ENCODE peak calls at places on chromosomes 1 and 21, in six cellular contexts. W is colonic mucosa, Q is GM06990, M is esophagus squamous epithelium, B is epithelial cell of esophagus, E is IMR-90. L is an unnamed sample.

GRCh38 chr1:237309595-237310118 is 267.7 kb downstream of the RYR2 start:
- DNase-seq in W (no peak), Q (no peak), M (no peak), B (no peak), E (no peak), L (no peak)

GRCh38 chr1:228837817-228838716 is 102.8 kb downstream of the RHOU start:
- DNase-seq in W (peak), Q (no peak), M (no peak), B (peak), E (peak), L (no peak)

GRCh38 chr1:231724876-231725647 is 98.5 kb downstream of the DISC1 start:
- DNase-seq in W (peak), Q (no peak), M (no peak), B (peak), E (peak), L (peak)

GRCh38 chr1:230891413-230891812 is 23.1 kb upstream of the C1orf198 start:
- DNase-seq in W (no peak), Q (no peak), M (no peak), B (peak), E (no peak), L (no peak)

GRCh38 chr1:236400061-236400638 is 6.1 kb downstream of the EDARADD start:
- DNase-seq in W (no peak), Q (no peak), M (no peak), B (no peak), E (no peak), L (no peak)

GRCh38 chr1:223331929-223332328 is 32.0 kb downstream of the SUSD4 start:
- DNase-seq in W (no peak), Q (no peak), M (no peak), B (peak), E (peak), L (no peak)

GRCh38 chr1:54137532-54138061 is 15.2 kb downstream of the CDCP2 start:
- DNase-seq in W (no peak), Q (no peak), M (no peak), B (no peak), E (peak), L (no peak)

GRCh38 chr1:35769188-35769758 is 505 bp downstream of the CLSPN start:
- DNase-seq in W (peak), Q (peak), M (peak), B (peak), E (peak), L (peak)

GRCh38 chr1:226781937-226782609 is 43.0 kb upstream of the ITPKB start:
- DNase-seq in W (no peak), Q (no peak), M (no peak), B (no peak), E (no peak), L (no peak)

GRCh38 chr21:45997495-45998275 is 16.1 kb downstream of the COL6A1 start:
- DNase-seq in W (peak), Q (no peak), M (no peak), B (no peak), E (no peak), L (no peak)

GRCh38 chr1:65459397-65459768 is 38.9 kb downstream of the LEPR start:
- DNase-seq in W (no peak), Q (no peak), M (no peak), B (peak), E (peak), L (no peak)

GRCh38 chr1:30403061-30403645 is 320.2 kb downstream of the MATN1 start:
- DNase-seq in W (no peak), Q (no peak), M (no peak), B (no peak), E (no peak), L (no peak)

GRCh38 chr1:188782220-188782841 is 1695.3 kb downstream of the BRINP3 start:
- DNase-seq in W (no peak), Q (no peak), M (no peak), B (peak), E (peak), L (peak)
- TF ChIP-seq CTCF in W (no peak), Q (peak), M (no peak), B (peak), E (peak), L (peak)

GRCh38 chr1:26163684-26164035 is 4.8 kb downstream of the FAM110D start:
- DNase-seq in W (no peak), Q (no peak), M (no peak), B (no peak), E (no peak), L (no peak)

GRCh38 chr1:26166719-26167281 is 2.0 kb downstream of the C1orf232 start:
- DNase-seq in W (no peak), Q (no peak), M (no peak), B (no peak), E (no peak), L (no peak)

GRCh38 chr1:26162220-26162703 is 3.4 kb downstream of the FAM110D start:
- DNase-seq in W (no peak), Q (no peak), M (no peak), B (no peak), E (no peak), L (no peak)

GRCh38 chr1:26165126-26165892 is 3.5 kb downstream of the C1orf232 start:
- DNase-seq in W (no peak), Q (no peak), M (no peak), B (no peak), E (peak), L (no peak)

DNA sequence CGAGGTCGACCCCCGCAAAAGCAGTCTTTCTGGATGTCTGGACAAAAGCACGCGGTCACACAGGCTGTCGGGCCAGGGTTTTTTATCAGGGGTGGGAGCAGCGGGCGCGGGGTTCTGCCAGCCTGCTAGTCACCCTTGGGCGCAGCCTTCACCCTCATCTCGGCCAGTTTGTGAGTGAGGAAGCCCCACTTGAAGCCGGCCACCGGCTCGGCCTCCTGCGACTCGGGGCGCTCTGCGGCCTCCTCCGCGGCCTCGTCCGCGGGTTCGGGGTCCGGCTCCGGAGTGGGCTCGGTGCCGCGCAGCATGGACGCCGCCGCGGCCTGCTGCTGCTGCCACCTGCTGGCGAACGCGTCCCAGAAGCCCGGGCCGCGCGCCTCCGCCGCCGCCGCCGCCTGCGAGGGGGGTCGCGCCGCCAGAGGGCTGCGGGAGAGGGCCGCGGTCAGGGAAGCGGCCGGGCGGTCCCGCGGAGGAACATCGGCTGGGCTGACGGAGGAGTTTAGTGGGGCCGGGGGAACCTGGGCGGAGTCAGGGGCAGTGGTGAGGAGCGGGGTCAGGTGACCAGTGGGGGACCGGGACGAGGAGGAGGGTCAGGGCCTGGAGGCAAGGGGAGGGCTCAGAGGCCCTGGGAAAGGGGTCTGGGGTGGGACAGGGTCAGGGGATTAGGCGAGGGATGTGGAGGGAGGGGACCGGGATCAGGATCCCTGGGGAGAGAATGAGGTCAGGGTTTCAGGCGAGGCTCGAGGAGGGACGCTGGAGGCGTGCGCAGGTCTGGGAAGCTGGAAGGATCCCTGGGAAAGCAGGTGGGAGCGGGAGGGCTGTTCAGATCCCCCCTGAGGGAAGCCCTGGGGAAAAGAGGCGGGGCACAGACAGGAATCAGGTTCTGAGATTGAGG is 4.5 kb downstream of the C1orf232 start:
- DNase-seq in W (no peak), Q (no peak), M (no peak), B (peak), E (no peak), L (peak)
- TF ChIP-seq CTCF in W (peak), Q (peak), M (peak), B (peak), E (peak), L (peak)

DNA sequence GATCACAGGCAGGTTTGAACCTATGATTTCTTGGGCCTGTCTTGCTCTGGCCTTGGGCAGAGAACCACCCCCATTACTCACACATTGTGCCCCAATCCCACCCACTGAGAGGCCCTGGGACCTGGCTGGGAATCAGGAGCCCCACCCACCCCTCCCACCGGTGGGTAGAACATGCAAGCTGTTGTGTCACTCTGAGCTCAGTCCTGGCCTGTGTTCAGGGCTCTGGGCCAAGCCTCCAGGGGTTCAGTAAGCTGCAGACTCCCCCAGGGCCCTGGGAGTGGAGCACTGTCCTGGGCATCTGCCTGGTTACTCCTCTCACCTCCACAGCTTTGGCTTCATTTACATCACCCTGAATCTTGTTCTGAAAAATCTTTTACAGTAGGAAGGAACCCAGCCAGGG is 270.5 kb downstream of the RRAGC start:
- DNase-seq in W (no peak), Q (no peak), M (no peak), B (peak), E (no peak), L (no peak)
- TF ChIP-seq CTCF in W (no peak), Q (no peak), M (no peak), B (no peak), E (no peak), L (no peak)

GRCh38 chr21:41861255-41861654 is 17.9 kb downstream of the PRDM15 start:
- DNase-seq in W (no peak), Q (no peak), M (no peak), B (no peak), E (no peak), L (no peak)

GRCh38 chr21:41864311-41865001 is 14.7 kb downstream of the PRDM15 start:
- DNase-seq in W (no peak), Q (peak), M (no peak), B (no peak), E (no peak), L (no peak)

GRCh38 chr21:41863439-41863740 is 15.8 kb downstream of the PRDM15 start:
- DNase-seq in W (no peak), Q (no peak), M (no peak), B (no peak), E (no peak), L (no peak)

GRCh38 chr21:41859297-41859980 is 19.7 kb downstream of the PRDM15 start:
- DNase-seq in W (no peak), Q (no peak), M (no peak), B (no peak), E (no peak), L (no peak)

GRCh38 chr21:41861987-41862386 is 17.2 kb downstream of the PRDM15 start:
- DNase-seq in W (no peak), Q (peak), M (no peak), B (no peak), E (no peak), L (no peak)
- TF ChIP-seq CTCF in W (no peak), Q (peak), M (no peak), B (no peak), E (no peak), L (no peak)

DNA sequence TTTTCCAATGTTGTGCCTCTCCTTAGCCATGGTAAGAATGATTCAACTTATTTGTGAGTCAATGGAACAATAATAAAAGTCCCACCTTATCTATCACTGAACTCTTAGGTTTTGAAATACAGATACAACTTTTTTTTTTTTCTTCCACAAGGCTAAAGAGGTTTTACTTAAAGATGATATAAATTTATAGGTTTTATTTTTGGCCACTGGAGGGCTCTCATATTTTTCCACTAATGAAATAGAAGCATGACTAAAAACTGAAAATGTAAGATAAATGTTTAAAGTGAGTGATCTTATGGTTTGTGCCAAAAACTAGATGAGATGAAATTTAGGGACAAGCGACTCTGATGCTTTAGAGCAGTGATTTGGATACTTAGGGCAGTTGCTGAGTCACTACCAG is 499.0 kb downstream of the NUF2 start:
- DNase-seq in W (no peak), Q (no peak), M (no peak), B (no peak), E (no peak), L (no peak)
- TF ChIP-seq CTCF in W (no peak), Q (no peak), M (no peak), B (no peak), E (no peak), L (peak)

DNA sequence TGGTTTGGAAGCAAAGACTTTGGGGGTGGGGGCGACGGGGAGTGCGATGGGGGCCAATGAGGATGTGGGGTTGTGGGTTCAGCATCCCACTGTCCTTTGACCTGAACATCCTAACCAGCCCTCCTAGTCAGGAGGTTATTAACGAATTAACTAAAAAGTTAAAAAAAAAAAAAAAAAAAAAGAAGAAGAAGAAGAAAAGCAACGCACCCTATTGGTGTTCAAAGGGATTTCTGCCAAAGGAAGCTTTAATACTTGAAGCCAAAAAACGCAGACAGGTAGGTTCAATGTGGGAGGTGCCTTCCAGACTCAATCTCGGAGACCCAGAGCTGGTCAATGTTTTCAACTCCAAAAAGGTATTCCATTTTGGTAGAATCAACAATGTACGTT is 2.2 kb downstream of the CLIC6 start:
- DNase-seq in W (no peak), Q (no peak), M (no peak), B (no peak), E (no peak), L (no peak)
- TF ChIP-seq CTCF in W (no peak), Q (peak), M (no peak), B (no peak), E (no peak), L (no peak)

GRCh38 chr1:9615316-9616063 is 26.8 kb downstream of the TMEM201 start:
- DNase-seq in W (peak), Q (no peak), M (no peak), B (peak), E (peak), L (peak)
- TF ChIP-seq CTCF in W (no peak), Q (peak), M (no peak), B (peak), E (peak), L (peak)

L was measured in neural crest cell.